ENCODE peak calls at places on chromosomes 7 and 10, in ten cellular contexts. One of them, this sample, is unnamed.

GRCh38 chr10:35574924-35575352 is 30.2 kb upstream of the GJD4 start:
- DNase-seq in sciatic nerve: peak; percentile 48
- DNase-seq in HS-27A: peak; percentile 75
- DNase-seq in GM23248: peak; percentile 86
- DNase-seq in KBM-7: no peak
- DNase-seq in posterior vena cava: no peak
- DNase-seq in hypothalamus: no peak
- DNase-seq in brain microvascular endothelial cell: peak; percentile 97
- DNase-seq in T-helper 9 cell: no peak
- DNase-seq in heart left ventricle: no peak
- DNase-seq in this sample: no peak

GRCh38 chr10:67114945-67115344 is 189.1 kb downstream of the LRRTM3 start:
- DNase-seq in sciatic nerve: no peak
- DNase-seq in HS-27A: no peak
- DNase-seq in GM23248: no peak
- DNase-seq in KBM-7: no peak
- DNase-seq in posterior vena cava: no peak
- DNase-seq in hypothalamus: no peak
- DNase-seq in brain microvascular endothelial cell: no peak
- DNase-seq in T-helper 9 cell: no peak
- DNase-seq in heart left ventricle: no peak
- DNase-seq in this sample: no peak

GRCh38 chr10:82394122-82394521 is 519.1 kb downstream of the NRG3 start:
- DNase-seq in sciatic nerve: no peak
- DNase-seq in HS-27A: no peak
- DNase-seq in GM23248: no peak
- DNase-seq in KBM-7: no peak
- DNase-seq in posterior vena cava: no peak
- DNase-seq in hypothalamus: no peak
- DNase-seq in brain microvascular endothelial cell: no peak
- DNase-seq in T-helper 9 cell: no peak
- DNase-seq in heart left ventricle: no peak
- DNase-seq in this sample: no peak

GRCh38 chr7:100893910-100894763 is 1.6 kb downstream of the ACHE start:
- DNase-seq in sciatic nerve: no peak
- DNase-seq in HS-27A: no peak
- DNase-seq in GM23248: no peak
- DNase-seq in KBM-7: no peak
- DNase-seq in posterior vena cava: no peak
- DNase-seq in hypothalamus: no peak
- DNase-seq in brain microvascular endothelial cell: no peak
- DNase-seq in T-helper 9 cell: no peak
- DNase-seq in heart left ventricle: no peak
- DNase-seq in this sample: no peak

GRCh38 chr10:87921934-87922688 is 58.7 kb downstream of the PTEN start:
- DNase-seq in sciatic nerve: no peak
- DNase-seq in HS-27A: no peak
- DNase-seq in GM23248: peak; percentile 22
- DNase-seq in KBM-7: peak; percentile 58
- DNase-seq in posterior vena cava: no peak
- DNase-seq in hypothalamus: no peak
- DNase-seq in brain microvascular endothelial cell: no peak
- DNase-seq in T-helper 9 cell: no peak
- DNase-seq in heart left ventricle: no peak
- DNase-seq in this sample: no peak

GRCh38 chr10:127196227-127196954 is at the start of gene INSYN2A:
- DNase-seq in sciatic nerve: no peak
- DNase-seq in HS-27A: no peak
- DNase-seq in GM23248: peak; percentile 70
- DNase-seq in KBM-7: no peak
- DNase-seq in posterior vena cava: no peak
- DNase-seq in hypothalamus: peak; percentile 54
- DNase-seq in brain microvascular endothelial cell: peak; percentile 29
- DNase-seq in T-helper 9 cell: no peak
- DNase-seq in heart left ventricle: peak; percentile 52
- DNase-seq in this sample: no peak

GRCh38 chr10:98316661-98317060 is 48.7 kb upstream of the LOXL4 start:
- DNase-seq in sciatic nerve: no peak
- DNase-seq in HS-27A: no peak
- DNase-seq in GM23248: peak; percentile 87
- DNase-seq in KBM-7: no peak
- DNase-seq in posterior vena cava: no peak
- DNase-seq in hypothalamus: no peak
- DNase-seq in brain microvascular endothelial cell: peak; percentile 32
- DNase-seq in T-helper 9 cell: no peak
- DNase-seq in heart left ventricle: no peak
- DNase-seq in this sample: no peak

GRCh38 chr10:26721561-26721960 is 24.1 kb downstream of the PDSS1 start:
- DNase-seq in sciatic nerve: no peak
- DNase-seq in HS-27A: no peak
- DNase-seq in GM23248: no peak
- DNase-seq in KBM-7: no peak
- DNase-seq in posterior vena cava: no peak
- DNase-seq in hypothalamus: no peak
- DNase-seq in brain microvascular endothelial cell: no peak
- DNase-seq in T-helper 9 cell: peak; percentile 13
- DNase-seq in heart left ventricle: no peak
- DNase-seq in this sample: no peak

GRCh38 chr10:18005445-18005780 is 53.7 kb downstream of the SLC39A12 start:
- DNase-seq in sciatic nerve: no peak
- DNase-seq in HS-27A: no peak
- DNase-seq in GM23248: no peak
- DNase-seq in KBM-7: no peak
- DNase-seq in posterior vena cava: no peak
- DNase-seq in hypothalamus: no peak
- DNase-seq in brain microvascular endothelial cell: no peak
- DNase-seq in T-helper 9 cell: no peak
- DNase-seq in heart left ventricle: no peak
- DNase-seq in this sample: no peak

GRCh38 chr10:79097021-79097695 is 28.4 kb downstream of the ZMIZ1 start:
- DNase-seq in sciatic nerve: no peak
- DNase-seq in HS-27A: no peak
- DNase-seq in GM23248: peak; percentile 48
- DNase-seq in KBM-7: no peak
- DNase-seq in posterior vena cava: no peak
- DNase-seq in hypothalamus: no peak
- DNase-seq in brain microvascular endothelial cell: no peak
- DNase-seq in T-helper 9 cell: no peak
- DNase-seq in heart left ventricle: no peak
- DNase-seq in this sample: no peak

GRCh38 chr10:23344251-23344841 is at the start of gene C10orf67:
- DNase-seq in sciatic nerve: peak; percentile 72
- DNase-seq in HS-27A: no peak
- DNase-seq in GM23248: peak; percentile 46
- DNase-seq in KBM-7: no peak
- DNase-seq in posterior vena cava: no peak
- DNase-seq in hypothalamus: peak; percentile 58
- DNase-seq in brain microvascular endothelial cell: peak; percentile 39
- DNase-seq in T-helper 9 cell: peak; percentile 12
- DNase-seq in heart left ventricle: peak; percentile 60
- DNase-seq in this sample: no peak

GRCh38 chr7:157817944-157818700 is 481.3 kb downstream of the DNAJB6 start:
- DNase-seq in sciatic nerve: no peak
- DNase-seq in HS-27A: no peak
- DNase-seq in GM23248: no peak
- DNase-seq in KBM-7: no peak
- DNase-seq in posterior vena cava: peak; percentile 23
- DNase-seq in hypothalamus: no peak
- DNase-seq in brain microvascular endothelial cell: no peak
- DNase-seq in T-helper 9 cell: no peak
- DNase-seq in heart left ventricle: no peak
- DNase-seq in this sample: no peak

GRCh38 chr10:65358565-65358964 is 1567.3 kb upstream of the LRRTM3 start:
- DNase-seq in sciatic nerve: no peak
- DNase-seq in HS-27A: no peak
- DNase-seq in GM23248: no peak
- DNase-seq in KBM-7: peak; percentile 11
- DNase-seq in posterior vena cava: no peak
- DNase-seq in hypothalamus: no peak
- DNase-seq in brain microvascular endothelial cell: peak; percentile 46
- DNase-seq in T-helper 9 cell: no peak
- DNase-seq in heart left ventricle: no peak
- DNase-seq in this sample: no peak

GRCh38 chr7:3176112-3176836 is 124.8 kb upstream of the SDK1 start:
- DNase-seq in sciatic nerve: no peak
- DNase-seq in HS-27A: no peak
- DNase-seq in GM23248: no peak
- DNase-seq in KBM-7: no peak
- DNase-seq in posterior vena cava: peak; percentile 22
- DNase-seq in hypothalamus: no peak
- DNase-seq in brain microvascular endothelial cell: no peak
- DNase-seq in T-helper 9 cell: no peak
- DNase-seq in heart left ventricle: no peak
- DNase-seq in this sample: no peak

GRCh38 chr10:115580239-115580638 is 487.1 kb downstream of the ATRNL1 start:
- DNase-seq in sciatic nerve: no peak
- DNase-seq in HS-27A: no peak
- DNase-seq in GM23248: no peak
- DNase-seq in KBM-7: no peak
- DNase-seq in posterior vena cava: no peak
- DNase-seq in hypothalamus: no peak
- DNase-seq in brain microvascular endothelial cell: no peak
- DNase-seq in T-helper 9 cell: no peak
- DNase-seq in heart left ventricle: no peak
- DNase-seq in this sample: no peak

GRCh38 chr7:101556453-101556968 is 72.6 kb downstream of the MYL10 start:
- DNase-seq in sciatic nerve: no peak
- DNase-seq in HS-27A: no peak
- DNase-seq in GM23248: no peak
- DNase-seq in KBM-7: no peak
- DNase-seq in posterior vena cava: no peak
- DNase-seq in hypothalamus: no peak
- DNase-seq in brain microvascular endothelial cell: no peak
- DNase-seq in T-helper 9 cell: no peak
- DNase-seq in heart left ventricle: no peak
- DNase-seq in this sample: no peak

GRCh38 chr7:123026251-123026650 is 30.8 kb upstream of the TAS2R16 start:
- DNase-seq in sciatic nerve: no peak
- DNase-seq in HS-27A: no peak
- DNase-seq in GM23248: no peak
- DNase-seq in KBM-7: no peak
- DNase-seq in posterior vena cava: no peak
- DNase-seq in hypothalamus: no peak
- DNase-seq in brain microvascular endothelial cell: no peak
- DNase-seq in T-helper 9 cell: no peak
- DNase-seq in heart left ventricle: no peak
- DNase-seq in this sample: no peak

GRCh38 chr10:4615042-4615441 is 211.0 kb upstream of the AKR1E2 start:
- DNase-seq in sciatic nerve: no peak
- DNase-seq in HS-27A: no peak
- DNase-seq in GM23248: no peak
- DNase-seq in KBM-7: no peak
- DNase-seq in posterior vena cava: no peak
- DNase-seq in hypothalamus: no peak
- DNase-seq in brain microvascular endothelial cell: no peak
- DNase-seq in T-helper 9 cell: no peak
- DNase-seq in heart left ventricle: no peak
- DNase-seq in this sample: no peak

GRCh38 chr10:104321716-104322415 is 16.4 kb downstream of the ITPRIP start:
- DNase-seq in sciatic nerve: no peak
- DNase-seq in HS-27A: no peak
- DNase-seq in GM23248: no peak
- DNase-seq in KBM-7: no peak
- DNase-seq in posterior vena cava: no peak
- DNase-seq in hypothalamus: no peak
- DNase-seq in brain microvascular endothelial cell: no peak
- DNase-seq in T-helper 9 cell: no peak
- DNase-seq in heart left ventricle: no peak
- DNase-seq in this sample: peak; percentile 66

GRCh38 chr7:107678110-107678753 is 17.6 kb downstream of the SLC26A4 start:
- DNase-seq in sciatic nerve: no peak
- DNase-seq in HS-27A: no peak
- DNase-seq in GM23248: no peak
- DNase-seq in KBM-7: no peak
- DNase-seq in posterior vena cava: no peak
- DNase-seq in hypothalamus: no peak
- DNase-seq in brain microvascular endothelial cell: no peak
- DNase-seq in T-helper 9 cell: no peak
- DNase-seq in heart left ventricle: no peak
- DNase-seq in this sample: no peak

GRCh38 chr7:93884541-93884940 is 6.0 kb downstream of the TFPI2 start:
- DNase-seq in sciatic nerve: no peak
- DNase-seq in HS-27A: no peak
- DNase-seq in GM23248: no peak
- DNase-seq in KBM-7: no peak
- DNase-seq in posterior vena cava: no peak
- DNase-seq in hypothalamus: no peak
- DNase-seq in brain microvascular endothelial cell: no peak
- DNase-seq in T-helper 9 cell: no peak
- DNase-seq in heart left ventricle: no peak
- DNase-seq in this sample: no peak

GRCh38 chr7:56609852-56610355 is 493.7 kb upstream of the NUPR2 start:
- DNase-seq in sciatic nerve: no peak
- DNase-seq in HS-27A: no peak
- DNase-seq in GM23248: no peak
- DNase-seq in KBM-7: no peak
- DNase-seq in posterior vena cava: no peak
- DNase-seq in hypothalamus: no peak
- DNase-seq in brain microvascular endothelial cell: no peak
- DNase-seq in T-helper 9 cell: no peak
- DNase-seq in heart left ventricle: no peak
- DNase-seq in this sample: no peak

GRCh38 chr10:118033905-118034304 is 12.8 kb downstream of the RAB11FIP2 start:
- DNase-seq in sciatic nerve: no peak
- DNase-seq in HS-27A: no peak
- DNase-seq in GM23248: no peak
- DNase-seq in KBM-7: no peak
- DNase-seq in posterior vena cava: no peak
- DNase-seq in hypothalamus: no peak
- DNase-seq in brain microvascular endothelial cell: no peak
- DNase-seq in T-helper 9 cell: no peak
- DNase-seq in heart left ventricle: no peak
- DNase-seq in this sample: no peak

GRCh38 chr7:115775981-115776380 is 254.6 kb downstream of the TFEC start:
- DNase-seq in sciatic nerve: no peak
- DNase-seq in HS-27A: no peak
- DNase-seq in GM23248: no peak
- DNase-seq in KBM-7: no peak
- DNase-seq in posterior vena cava: no peak
- DNase-seq in hypothalamus: no peak
- DNase-seq in brain microvascular endothelial cell: no peak
- DNase-seq in T-helper 9 cell: no peak
- DNase-seq in heart left ventricle: no peak
- DNase-seq in this sample: no peak

This sample was measured in cardiac septum.